ENCODE peak calls at places on chromosomes 13 and 19, in nine cellular contexts. N is ELF-1; V is stimulated activated CD8-positive, alpha-beta memory T cell treated with anti-CD3 and anti-CD28 coated beads, Interleukin-7, amount 100 ng/mL, for 4 hours; E is CD4-positive, alpha-beta T cell; C is H1; F is HTR-8/SVneo; X is AG04450; A is lower leg skin; P is WTC11. G is an unnamed sample.

GRCh38 chr13:21661097-21661496 is 9.8 kb upstream of the FGF9 start:
- DNase-seq in V (no peak), C (no peak), E (no peak), N (no peak), F (no peak), X (no peak), P (no peak), A (no peak), G (no peak)

GRCh38 chr19:21587117-21587461 is 81.7 kb downstream of the ZNF429 start:
- DNase-seq in N (no peak), A (no peak), E (no peak), V (no peak), P (no peak), X (no peak), F (no peak), C (no peak), G (no peak)

GRCh38 chr19:43901395-43902390 is 33.4 kb downstream of the ZNF45 start:
- DNase-seq in X (peak; percentile 66), C (peak; percentile 88), E (peak; percentile 35), P (peak; percentile 79), V (peak; percentile 50), F (peak; percentile 87), N (peak; percentile 84), A (peak; percentile 92), G (peak; percentile 82)

GRCh38 chr19:42455621-42456081 is 12.9 kb upstream of the CXCL17 start:
- DNase-seq in X (no peak), F (no peak), V (no peak), A (no peak), P (no peak), N (no peak), E (no peak), C (no peak), G (no peak)

GRCh38 chr19:2012941-2013682 is 2.4 kb downstream of the BTBD2 start:
- DNase-seq in E (no peak), C (no peak), V (no peak), N (no peak), A (no peak), F (no peak), P (no peak), X (no peak), G (no peak)

GRCh38 chr13:33349996-33350826 is 64.7 kb upstream of the STARD13 start:
- DNase-seq in N (peak; percentile 10), C (peak; percentile 60), F (peak; percentile 19), A (peak; percentile 90), P (peak; percentile 31), E (no peak), X (no peak), V (no peak), G (no peak)

GRCh38 chr13:111876506-111876905 is 190.4 kb upstream of the SOX1 start:
- DNase-seq in V (no peak), E (no peak), P (no peak), A (peak; percentile 13), X (no peak), N (no peak), C (peak; percentile 23), F (no peak), G (no peak)

GRCh38 chr13:77810430-77810829 is 108.2 kb downstream of the EDNRB start:
- DNase-seq in X (no peak), F (no peak), V (no peak), C (no peak), P (no peak), N (no peak), E (no peak), A (no peak), G (peak; percentile 32)

GRCh38 chr19:33777753-33778088 is 18.9 kb upstream of the KCTD15 start:
- DNase-seq in C (no peak), V (no peak), N (no peak), A (no peak), X (no peak), F (no peak), E (no peak), P (no peak), G (no peak)

GRCh38 chr19:51065221-51065960 is 499 bp upstream of the KLK13 start:
- DNase-seq in V (no peak), A (peak; percentile 76), E (no peak), X (no peak), N (no peak), P (no peak), C (peak; percentile 68), F (no peak), G (no peak)

GRCh38 chr19:703651-704446 is 4.9 kb upstream of the PALM start:
- DNase-seq in F (peak; percentile 24), A (peak; percentile 94), X (no peak), V (peak; percentile 45), N (peak; percentile 79), C (peak; percentile 100), E (peak; percentile 66), P (peak; percentile 98), G (peak; percentile 64)

G was measured in dermis microvascular lymphatic vessel endothelial cell.